ENCODE peak calls at places on chromosomes 11 and 22, in six cellular contexts. M is hepatocyte; X is heart left ventricle; P is upper lobe of right lung; H is cardiac muscle cell; N is CD8-positive, alpha-beta memory T cell. D is an unnamed sample.

GRCh38 chr11:72624496-72625201 is 49.6 kb downstream of the PDE2A start:
- DNase-seq in M (no peak), X (peak; percentile 58), P (no peak), H (no peak), N (no peak), D (no peak)

GRCh38 chr22:25021409-25021808 is 68.9 kb downstream of the KIAA1671 start:
- DNase-seq in M (no peak), X (no peak), P (peak; percentile 19), H (no peak), N (no peak), D (no peak)

GRCh38 chr11:114956565-114956964 is 278.2 kb downstream of the NXPE2 start:
- DNase-seq in M (no peak), X (no peak), P (no peak), H (no peak), N (no peak), D (no peak)

GRCh38 chr11:1472180-1473005 is 14.2 kb downstream of the MOB2 start:
- DNase-seq in M (no peak), X (peak; percentile 19), P (no peak), H (no peak), N (no peak), D (no peak)

GRCh38 chr11:20544536-20545237 is 54.7 kb upstream of the SLC6A5 start:
- DNase-seq in M (peak; percentile 21), X (no peak), P (no peak), H (no peak), N (no peak), D (no peak)

GRCh38 chr11:10379433-10379832 is 74.6 kb downstream of the ADM start:
- DNase-seq in M (no peak), X (no peak), P (no peak), H (no peak), N (no peak), D (no peak)

GRCh38 chr11:279966-280761 is 2.0 kb downstream of the NLRP6 start:
- DNase-seq in M (no peak), X (peak; percentile 30), P (peak; percentile 67), H (peak; percentile 64), N (no peak), D (peak; percentile 39)

GRCh38 chr11:100857236-100858005 is 170.3 kb downstream of the ARHGAP42 start:
- DNase-seq in M (no peak), X (no peak), P (no peak), H (no peak), N (no peak), D (no peak)

GRCh38 chr22:26581769-26582168 is 8.2 kb downstream of the TPST2 start:
- DNase-seq in M (no peak), X (no peak), P (no peak), H (no peak), N (no peak), D (no peak)

GRCh38 chr22:32967285-32968101 is 90.7 kb downstream of the SYN3 start:
- DNase-seq in M (peak; percentile 61), X (no peak), P (no peak), H (no peak), N (no peak), D (no peak)

GRCh38 chr11:67507242-67507890 is 596 bp downstream of the CDK2AP2 start:
- DNase-seq in M (peak; percentile 81), X (peak; percentile 83), P (no peak), H (no peak), N (no peak), D (no peak)

GRCh38 chr11:112797653-112798293 is 163.4 kb upstream of the NCAM1 start:
- DNase-seq in M (peak; percentile 56), X (no peak), P (no peak), H (no peak), N (no peak), D (peak; percentile 4)

GRCh38 chr11:1199689-1200610 is 22.9 kb upstream of the MUC5B start:
- DNase-seq in M (no peak), X (no peak), P (peak; percentile 60), H (no peak), N (no peak), D (no peak)

GRCh38 chr11:46315033-46315738 is 32.1 kb upstream of the DGKZ start:
- DNase-seq in M (peak; percentile 81), X (peak; percentile 79), P (no peak), H (peak; percentile 85), N (peak; percentile 65), D (peak; percentile 56)

GRCh38 chr11:57762235-57762866 is 749 bp downstream of the CTNND1 start:
- DNase-seq in M (peak; percentile 34), X (no peak), P (no peak), H (no peak), N (no peak), D (no peak)

GRCh38 chr11:57764527-57764926 is 2.9 kb downstream of the CTNND1 start:
- DNase-seq in M (no peak), X (no peak), P (no peak), H (no peak), N (no peak), D (no peak)

GRCh38 chr11:57764972-57765371 is 3.4 kb downstream of the CTNND1 start:
- DNase-seq in M (no peak), X (no peak), P (no peak), H (no peak), N (no peak), D (no peak)

GRCh38 chr11:57761301-57762234 is at the start of gene CTNND1:
- DNase-seq in M (peak; percentile 95), X (peak; percentile 93), P (peak; percentile 82), H (peak; percentile 95), N (no peak), D (no peak)

DNA sequence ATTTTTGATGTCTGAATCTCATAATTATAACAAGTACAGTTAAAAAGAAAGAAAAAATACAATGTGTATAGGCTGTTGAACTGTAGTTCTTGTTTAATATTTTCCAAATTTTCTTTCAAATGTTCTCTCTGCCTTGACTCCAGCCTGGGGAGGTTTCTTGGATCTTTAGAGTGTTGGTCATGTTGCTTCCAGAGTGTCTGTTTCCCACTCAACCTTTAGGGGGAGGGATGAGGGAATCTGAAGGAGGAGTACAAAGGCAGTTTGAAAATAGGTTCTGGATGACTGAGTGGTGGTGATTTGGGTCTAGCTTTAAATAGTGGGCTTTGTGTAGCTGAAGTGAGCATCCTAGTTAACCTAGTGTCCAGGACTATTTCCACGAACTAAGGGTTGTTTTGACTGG is 2.0 kb downstream of the CTNND1 start:
- DNase-seq in M (peak; percentile 54), X (no peak), P (no peak), H (peak; percentile 50), N (no peak), D (no peak)
- H3K4me3 ChIP-seq in M (peak overlapping the region; percentile 58), X (peak overlapping the region; percentile 76), P (peak overlapping the region; percentile 57), H (peak overlapping the region; percentile 100), N (no peak overlapping the region), D (no peak overlapping the region)

GRCh38 chr22:18060646-18061620 is 16.9 kb upstream of the PEX26 start:
- DNase-seq in M (peak; percentile 76), X (no peak), P (peak; percentile 45), H (no peak), N (no peak), D (no peak)

GRCh38 chr22:18063311-18063710 is 14.5 kb upstream of the PEX26 start:
- DNase-seq in M (no peak), X (no peak), P (no peak), H (no peak), N (no peak), D (no peak)

GRCh38 chr22:18059991-18060390 is 17.8 kb upstream of the PEX26 start:
- DNase-seq in M (no peak), X (no peak), P (no peak), H (no peak), N (no peak), D (no peak)

GRCh38 chr22:18064636-18065035 is 13.2 kb upstream of the PEX26 start:
- DNase-seq in M (no peak), X (no peak), P (peak; percentile 23), H (no peak), N (no peak), D (no peak)

DNA sequence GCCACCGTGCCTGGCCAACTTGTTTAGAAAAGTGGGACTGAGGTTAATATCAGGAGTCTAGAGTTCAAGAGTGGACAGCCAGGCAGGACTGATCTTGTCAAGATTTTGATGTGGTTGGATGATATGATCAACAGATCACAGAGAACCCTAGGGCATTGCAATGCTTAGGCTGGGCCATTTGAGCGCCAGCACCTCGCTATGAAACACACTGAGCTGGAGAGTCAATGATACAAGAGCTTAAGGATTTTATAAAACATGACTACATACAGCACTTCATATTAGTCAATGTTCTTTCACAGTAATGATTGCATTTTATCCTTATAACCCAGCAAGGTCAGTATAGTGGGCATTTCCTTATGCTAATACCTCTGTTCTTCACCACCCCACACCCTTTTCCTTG is 15.4 kb upstream of the PEX26 start:
- DNase-seq in M (no peak), X (no peak), P (peak; percentile 32), H (no peak), N (no peak), D (no peak)
- H3K4me1 ChIP-seq in M (peaks cover 36% of the 10 kb centered on the region), X (peaks cover 19% of the 10 kb centered on the region), P (peaks cover 2% of the 10 kb centered on the region), H (peaks cover 4% of the 10 kb centered on the region), N (no peaks in the 10 kb centered on the region), D (no peaks in the 10 kb centered on the region)

GRCh38 chr11:3155691-3156258 is 9.3 kb downstream of the OSBPL5 start:
- DNase-seq in M (no peak), X (peak; percentile 51), P (peak; percentile 44), H (no peak), N (no peak), D (no peak)

GRCh38 chr11:3155216-3155615 is 9.9 kb downstream of the OSBPL5 start:
- DNase-seq in M (no peak), X (peak; percentile 33), P (peak; percentile 56), H (no peak), N (no peak), D (no peak)

GRCh38 chr11:3153291-3153861 is 11.7 kb downstream of the OSBPL5 start:
- DNase-seq in M (peak; percentile 38), X (peak; percentile 85), P (no peak), H (no peak), N (no peak), D (no peak)

GRCh38 chr11:3152471-3153110 is 12.5 kb downstream of the OSBPL5 start:
- DNase-seq in M (no peak), X (peak; percentile 35), P (no peak), H (no peak), N (no peak), D (no peak)

GRCh38 chr11:3154001-3154599 is 11.0 kb downstream of the OSBPL5 start:
- DNase-seq in M (no peak), X (peak; percentile 31), P (peak; percentile 65), H (peak; percentile 42), N (no peak), D (no peak)
- H3K27ac ChIP-seq in M (peak overlapping the region; percentile 17), X (peak overlapping the region; percentile 71), P (peak overlapping the region; percentile 59), H (peak overlapping the region; percentile 16), N (no peak overlapping the region), D (no peak overlapping the region)

DNA sequence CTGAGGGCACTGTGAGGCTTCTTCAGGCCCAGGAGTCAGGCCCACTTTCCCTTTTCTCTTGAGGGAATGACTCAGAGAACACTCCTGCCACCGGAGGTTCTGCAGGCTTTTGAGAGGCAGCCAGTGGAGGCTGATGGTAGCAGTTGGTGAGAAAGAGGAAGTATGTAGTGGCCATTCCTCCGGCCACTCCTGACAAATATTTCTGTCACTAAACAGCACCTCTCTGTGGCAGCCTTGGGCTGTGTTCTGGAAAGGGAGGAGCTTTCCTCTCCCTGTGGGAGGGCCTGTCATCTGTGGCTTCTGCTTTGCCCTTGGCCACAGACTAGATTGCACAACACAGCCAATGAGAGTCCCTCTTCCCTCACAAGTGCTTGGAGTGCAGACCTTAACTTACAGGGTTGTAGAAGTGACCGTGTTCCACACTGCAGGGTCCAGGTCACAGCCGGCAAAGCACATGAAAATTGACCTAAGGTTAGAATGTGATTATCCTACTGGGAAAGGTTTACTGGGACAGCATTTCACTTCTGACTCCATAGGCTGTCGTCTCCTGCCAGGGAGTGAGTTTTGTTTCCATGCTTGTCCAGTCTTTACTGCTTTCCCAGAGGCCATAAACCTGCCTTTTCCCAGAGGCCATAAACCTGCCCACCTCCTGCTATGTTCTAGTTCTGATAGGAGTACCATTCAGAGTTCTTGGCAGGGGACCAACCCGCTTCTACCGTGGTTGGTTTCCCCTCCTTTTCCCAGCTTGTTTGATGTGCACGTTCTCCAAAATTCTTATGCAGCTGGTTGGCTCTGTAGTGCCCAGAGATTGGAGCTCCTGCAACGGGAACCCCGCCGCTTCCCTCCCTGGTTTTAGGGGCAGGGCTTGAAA is 33.3 kb downstream of the MARK2 start:
- DNase-seq in M (peak; percentile 89), X (peak; percentile 91), P (peak; percentile 81), H (peak; percentile 93), N (no peak), D (no peak)
- H3K4me3 ChIP-seq in M (no peak overlapping the region), X (peak overlapping the region; percentile 28), P (no peak overlapping the region), H (no peak overlapping the region), N (peak overlapping the region; percentile 34), D (no peak overlapping the region)

D was measured in CD4-positive, CD25-positive, alpha-beta regulatory T cell.